ENCODE peak calls at places on chromosomes 3 and 15, in eight cellular contexts. I, F, K, W, Q, Y, H and X are unnamed samples.

GRCh38 chr15:68524753-68525584 is 53.8 kb upstream of the CORO2B start:
- DNase-seq in I (peak), F (no peak), K (no peak), W (peak), Q (no peak), Y (no peak), H (no peak), X (no peak)

GRCh38 chr15:66241886-66242285 is 11.7 kb downstream of the MEGF11 start:
- DNase-seq in I (no peak), F (no peak), K (no peak), W (no peak), Q (no peak), Y (no peak), H (no peak), X (no peak)

GRCh38 chr3:159451067-159451466 is 537.6 kb upstream of the IL12A start:
- DNase-seq in I (no peak), F (no peak), K (no peak), W (peak), Q (no peak), Y (no peak), H (peak), X (no peak)

GRCh38 chr3:134600685-134601502 is 49.9 kb downstream of the KY start:
- DNase-seq in I (peak), F (peak), K (peak), W (peak), Q (peak), Y (peak), H (peak), X (peak)

GRCh38 chr3:185067173-185067572 is 85.7 kb downstream of the C3orf70 start:
- DNase-seq in I (no peak), F (no peak), K (no peak), W (no peak), Q (no peak), Y (no peak), H (peak), X (no peak)

GRCh38 chr3:51963951-51964451 is 3.3 kb downstream of the PCBP4 start:
- DNase-seq in I (no peak), F (peak), K (no peak), W (no peak), Q (no peak), Y (no peak), H (no peak), X (no peak)

GRCh38 chr3:108345492-108346205 is 49.3 kb downstream of the HHLA2 start:
- DNase-seq in I (no peak), F (no peak), K (no peak), W (no peak), Q (no peak), Y (no peak), H (no peak), X (no peak)

GRCh38 chr3:86988235-86988634 is 2.7 kb downstream of the VGLL3 start:
- DNase-seq in I (peak), F (no peak), K (no peak), W (peak), Q (no peak), Y (no peak), H (peak), X (no peak)

GRCh38 chr3:61008168-61008737 is 243.0 kb downstream of the FHIT start:
- DNase-seq in I (no peak), F (no peak), K (no peak), W (no peak), Q (no peak), Y (no peak), H (no peak), X (no peak)

GRCh38 chr3:193795062-193795690 is 202.2 kb downstream of the OPA1 start:
- DNase-seq in I (no peak), F (no peak), K (no peak), W (peak), Q (no peak), Y (no peak), H (no peak), X (no peak)

GRCh38 chr3:132486086-132486485 is 68.8 kb downstream of the DNAJC13 start:
- DNase-seq in I (peak), F (no peak), K (no peak), W (peak), Q (no peak), Y (no peak), H (peak), X (peak)

GRCh38 chr3:32842531-32842931 is 24.7 kb downstream of the TRIM71 start:
- DNase-seq in I (no peak), F (no peak), K (no peak), W (no peak), Q (no peak), Y (no peak), H (no peak), X (no peak)

GRCh38 chr3:71247221-71247947 is 336.1 kb downstream of the FOXP1 start:
- DNase-seq in I (peak), F (no peak), K (no peak), W (peak), Q (no peak), Y (no peak), H (peak), X (no peak)

GRCh38 chr15:70447927-70448698 is 315.2 kb downstream of the UACA start:
- DNase-seq in I (peak), F (no peak), K (no peak), W (no peak), Q (peak), Y (peak), H (no peak), X (no peak)

GRCh38 chr3:66428733-66429132 is 72.1 kb downstream of the LRIG1 start:
- DNase-seq in I (peak), F (peak), K (no peak), W (peak), Q (no peak), Y (no peak), H (peak), X (peak)

GRCh38 chr15:98150084-98150483 is 189.6 kb downstream of the ARRDC4 start:
- DNase-seq in I (no peak), F (no peak), K (no peak), W (no peak), Q (no peak), Y (no peak), H (no peak), X (no peak)

GRCh38 chr3:16828815-16829214 is 55.9 kb upstream of the PLCL2 start:
- DNase-seq in I (peak), F (no peak), K (peak), W (peak), Q (peak), Y (no peak), H (peak), X (peak)

GRCh38 chr15:99157456-99157855 is 52.6 kb downstream of the SYNM start:
- DNase-seq in I (no peak), F (no peak), K (no peak), W (no peak), Q (no peak), Y (no peak), H (no peak), X (no peak)

GRCh38 chr3:41405466-41405865 is 206.2 kb downstream of the CTNNB1 start:
- DNase-seq in I (peak), F (no peak), K (no peak), W (peak), Q (no peak), Y (no peak), H (no peak), X (no peak)

GRCh38 chr3:153880493-153880892 is 240.7 kb upstream of the ARHGEF26 start:
- DNase-seq in I (no peak), F (no peak), K (no peak), W (no peak), Q (no peak), Y (no peak), H (peak), X (no peak)

GRCh38 chr3:181631901-181632300 is 79.8 kb upstream of the SOX2 start:
- DNase-seq in I (no peak), F (no peak), K (no peak), W (no peak), Q (no peak), Y (no peak), H (no peak), X (no peak)

GRCh38 chr3:184659797-184660301 is 52.0 kb downstream of the MAGEF1 start:
- DNase-seq in I (peak), F (peak), K (no peak), W (no peak), Q (no peak), Y (no peak), H (peak), X (no peak)

GRCh38 chr3:8001307-8001706 is 500.3 kb upstream of the LMCD1 start:
- DNase-seq in I (no peak), F (no peak), K (no peak), W (no peak), Q (no peak), Y (no peak), H (no peak), X (no peak)

GRCh38 chr3:14633819-14634424 is 17.6 kb upstream of the CCDC174 start:
- DNase-seq in I (peak), F (peak), K (peak), W (peak), Q (peak), Y (no peak), H (peak), X (peak)

GRCh38 chr3:38826001-38826400 is 10.0 kb upstream of the SCN10A start:
- DNase-seq in I (no peak), F (no peak), K (no peak), W (no peak), Q (no peak), Y (no peak), H (no peak), X (no peak)

GRCh38 chr15:100060276-100060926 is 281.4 kb downstream of the ADAMTS17 start:
- DNase-seq in I (peak), F (no peak), K (no peak), W (peak), Q (no peak), Y (no peak), H (peak), X (no peak)

GRCh38 chr3:174858353-174858752 is 781 bp upstream of the NAALADL2 start:
- DNase-seq in I (no peak), F (no peak), K (no peak), W (no peak), Q (no peak), Y (no peak), H (no peak), X (no peak)

GRCh38 chr3:102006812-102007485 is 157.6 kb downstream of the NFKBIZ start:
- DNase-seq in I (peak), F (no peak), K (no peak), W (peak), Q (no peak), Y (no peak), H (peak), X (peak)

GRCh38 chr3:174775603-174776002 is 83.5 kb upstream of the NAALADL2 start:
- DNase-seq in I (peak), F (no peak), K (no peak), W (no peak), Q (no peak), Y (no peak), H (no peak), X (no peak)

GRCh38 chr3:108302570-108302969 is 6.2 kb downstream of the HHLA2 start:
- DNase-seq in I (no peak), F (no peak), K (no peak), W (no peak), Q (no peak), Y (no peak), H (no peak), X (no peak)

GRCh38 chr3:24963762-24964625 is 464.1 kb upstream of the RARB start:
- DNase-seq in I (peak), F (no peak), K (peak), W (peak), Q (no peak), Y (no peak), H (peak), X (no peak)

GRCh38 chr3:53030864-53031445 is 14.9 kb downstream of the SFMBT1 start:
- DNase-seq in I (no peak), F (no peak), K (no peak), W (no peak), Q (peak), Y (no peak), H (peak), X (no peak)

GRCh38 chr3:194266658-194267005 is 84.5 kb downstream of the CPN2 start:
- DNase-seq in I (no peak), F (no peak), K (no peak), W (no peak), Q (no peak), Y (no peak), H (no peak), X (no peak)

GRCh38 chr15:70702584-70702983 is 60.8 kb downstream of the UACA start:
- DNase-seq in I (no peak), F (no peak), K (no peak), W (no peak), Q (no peak), Y (no peak), H (no peak), X (no peak)

GRCh38 chr15:26974120-26974780 is 3.3 kb downstream of the GABRG3 start:
- DNase-seq in I (peak), F (no peak), K (peak), W (peak), Q (no peak), Y (no peak), H (no peak), X (no peak)

GRCh38 chr15:100285641-100286295 is 56.0 kb downstream of the ADAMTS17 start:
- DNase-seq in I (no peak), F (no peak), K (no peak), W (no peak), Q (no peak), Y (no peak), H (no peak), X (no peak)

GRCh38 chr3:33380653-33381052 is 59.6 kb downstream of the UBP1 start:
- DNase-seq in I (no peak), F (no peak), K (no peak), W (no peak), Q (no peak), Y (no peak), H (no peak), X (no peak)